ENCODE peak calls at places on chromosomes 7 and 10, in eight cellular contexts. A is AG20443, S is colonic mucosa, H is amygdala, Q is retina, N is T-helper 2 cell, J is Caki2, K is MM.1S. M is an unnamed sample.

GRCh38 chr7:132654150-132654549 is 77.9 kb upstream of the PLXNA4 start:
- DNase-seq in A (peak; percentile 49), S (no peak), H (no peak), Q (no peak), N (peak; percentile 14), J (no peak), K (peak; percentile 67), M (no peak)

GRCh38 chr10:63683686-63684085 is 162.5 kb downstream of the REEP3 start:
- DNase-seq in A (no peak), S (no peak), H (no peak), Q (no peak), N (no peak), J (no peak), K (no peak), M (no peak)

GRCh38 chr7:30369879-30370278 is 85.5 kb downstream of the ZNRF2 start:
- DNase-seq in A (no peak), S (no peak), H (no peak), Q (no peak), N (no peak), J (no peak), K (no peak), M (no peak)

GRCh38 chr7:64618785-64619456 is 47.0 kb upstream of the ZNF107 start:
- DNase-seq in A (peak; percentile 44), S (peak; percentile 21), H (no peak), Q (no peak), N (peak; percentile 35), J (peak; percentile 38), K (peak; percentile 59), M (peak; percentile 9)

GRCh38 chr7:19108985-19109946 is 8.2 kb downstream of the TWIST1 start:
- DNase-seq in A (no peak), S (no peak), H (no peak), Q (peak; percentile 56), N (no peak), J (no peak), K (no peak), M (no peak)

GRCh38 chr10:11604742-11605650 is 6.5 kb downstream of the USP6NL start:
- DNase-seq in A (no peak), S (no peak), H (no peak), Q (no peak), N (no peak), J (no peak), K (peak; percentile 24), M (no peak)

GRCh38 chr10:125799446-125799845 is 23.6 kb downstream of the UROS start:
- DNase-seq in A (no peak), S (no peak), H (no peak), Q (no peak), N (no peak), J (no peak), K (no peak), M (no peak)

GRCh38 chr7:142454862-142455261 is 197.0 kb upstream of the PRSS58 start:
- DNase-seq in A (no peak), S (no peak), H (no peak), Q (no peak), N (peak; percentile 65), J (no peak), K (no peak), M (no peak)

GRCh38 chr10:121594076-121594475 is 4.2 kb downstream of the FGFR2 start:
- DNase-seq in A (no peak), S (no peak), H (no peak), Q (no peak), N (no peak), J (no peak), K (no peak), M (no peak)

GRCh38 chr10:51649064-51649463 is 50.3 kb downstream of the CSTF2T start:
- DNase-seq in A (no peak), S (no peak), H (no peak), Q (no peak), N (no peak), J (no peak), K (no peak), M (no peak)

GRCh38 chr10:28661035-28661434 is 16.3 kb upstream of the BAMBI start:
- DNase-seq in A (peak; percentile 93), S (no peak), H (no peak), Q (no peak), N (no peak), J (peak; percentile 42), K (no peak), M (peak; percentile 73)

GRCh38 chr7:45980181-45980905 is 59.3 kb upstream of the IGFBP3 start:
- DNase-seq in A (peak; percentile 73), S (peak; percentile 7), H (no peak), Q (no peak), N (no peak), J (no peak), K (no peak), M (peak; percentile 44)

GRCh38 chr7:1463685-1464223 is 4.5 kb upstream of the MICALL2 start:
- DNase-seq in A (no peak), S (peak; percentile 46), H (no peak), Q (peak; percentile 10), N (no peak), J (no peak), K (no peak), M (no peak)

GRCh38 chr7:5695709-5696345 is 85.6 kb downstream of the RNF216 start:
- DNase-seq in A (peak; percentile 40), S (no peak), H (no peak), Q (no peak), N (no peak), J (no peak), K (no peak), M (no peak)

GRCh38 chr10:16491933-16492332 is 29.7 kb downstream of the C1QL3 start:
- DNase-seq in A (no peak), S (no peak), H (no peak), Q (peak; percentile 25), N (no peak), J (no peak), K (no peak), M (no peak)

GRCh38 chr7:66921396-66921917 is 432 bp downstream of the TMEM248 start:
- DNase-seq in A (peak; percentile 76), S (peak; percentile 49), H (peak; percentile 22), Q (peak; percentile 41), N (peak; percentile 27), J (no peak), K (no peak), M (no peak)

GRCh38 chr10:97494863-97495506 is 3.2 kb downstream of the MMS19 start:
- DNase-seq in A (no peak), S (no peak), H (no peak), Q (no peak), N (peak; percentile 56), J (no peak), K (no peak), M (no peak)

GRCh38 chr7:130908345-130909160 is 174.5 kb upstream of the KLF14 start:
- DNase-seq in A (no peak), S (peak; percentile 58), H (no peak), Q (no peak), N (no peak), J (no peak), K (no peak), M (no peak)

GRCh38 chr7:50293509-50294179 is 10.9 kb upstream of the IKZF1 start:
- DNase-seq in A (no peak), S (no peak), H (no peak), Q (no peak), N (no peak), J (no peak), K (no peak), M (no peak)

GRCh38 chr10:131786756-131787605 is 113.8 kb upstream of the PPP2R2D start:
- DNase-seq in A (peak; percentile 36), S (peak; percentile 31), H (peak; percentile 3), Q (peak; percentile 64), N (peak; percentile 11), J (no peak), K (peak; percentile 34), M (peak; percentile 1)

GRCh38 chr7:115297651-115298050 is 375.8 kb downstream of the MDFIC start:
- DNase-seq in A (peak; percentile 43), S (no peak), H (no peak), Q (no peak), N (no peak), J (peak; percentile 67), K (no peak), M (peak; percentile 78)

GRCh38 chr7:142629588-142630260 is 119.5 kb upstream of the PRSS1 start:
- DNase-seq in A (peak; percentile 62), S (no peak), H (no peak), Q (no peak), N (no peak), J (no peak), K (no peak), M (peak; percentile 54)

GRCh38 chr10:62924344-62924748 is 108.2 kb upstream of the EGR2 start:
- DNase-seq in A (no peak), S (peak; percentile 32), H (no peak), Q (peak; percentile 20), N (peak; percentile 59), J (peak; percentile 9), K (no peak), M (no peak)

GRCh38 chr7:29980151-29980550 is 9.4 kb downstream of the SCRN1 start:
- DNase-seq in A (no peak), S (no peak), H (no peak), Q (no peak), N (no peak), J (no peak), K (no peak), M (no peak)